ENCODE peak calls at places on chromosomes 7 and 10, in four cellular contexts. A is mesendoderm, V is K562, M is left lobe of liver. W is an unnamed sample.

GRCh38 chr7:14833707-14834106 is 68.8 kb downstream of the DGKB start:
- DNase-seq in A (peak; percentile 77), V (no peak), M (no peak), W (no peak)

GRCh38 chr7:14747701-14748100 is 154.8 kb downstream of the DGKB start:
- DNase-seq in A (no peak), V (no peak), M (no peak), W (no peak)

GRCh38 chr7:110204527-110204926 is 886.4 kb upstream of the LRRN3 start:
- DNase-seq in A (peak; percentile 68), V (no peak), M (no peak), W (no peak)

GRCh38 chr10:86961481-86962091 is 3.2 kb downstream of the SNCG start:
- DNase-seq in A (no peak), V (no peak), M (no peak), W (no peak)

GRCh38 chr7:151017953-151018420 is 6.3 kb downstream of the ATG9B start:
- DNase-seq in A (peak; percentile 87), V (peak; percentile 88), M (no peak), W (peak; percentile 87)

GRCh38 chr7:15291707-15292106 is 270.1 kb downstream of the AGMO start:
- DNase-seq in A (peak; percentile 37), V (no peak), M (no peak), W (no peak)

GRCh38 chr10:15859531-15859864 is 809 bp downstream of the MINDY3 start:
- DNase-seq in A (no peak), V (no peak), M (no peak), W (no peak)

GRCh38 chr10:84184517-84184916 is 9.8 kb upstream of the CDHR1 start:
- DNase-seq in A (no peak), V (no peak), M (no peak), W (no peak)

W was measured in upper lobe of right lung.